ENCODE peak calls at places on chromosomes 16 and 17, in four cellular contexts. S is H9, L is WERI-Rb-1, G is astrocyte of the spinal cord. P is an unnamed sample.
A peak's percentile ranks its signal among the peaks of the same experiment; 100 is the strongest.

GRCh38 chr16:3587547-3588110 is 10.4 kb upstream of the NLRC3 start:
- DNase-seq in S (no peak), L (no peak), G (no peak), P (no peak)

GRCh38 chr16:28951410-28951943 is 740 bp downstream of the NFATC2IP start:
- DNase-seq in G (no peak), S (peak; percentile 38), L (peak; percentile 35), P (no peak)

GRCh38 chr16:86245895-86246294 is 264.4 kb upstream of the FOXF1 start:
- DNase-seq in S (no peak), L (no peak), G (no peak), P (no peak)

GRCh38 chr17:80751070-80751459 is 206.4 kb downstream of the RPTOR start:
- DNase-seq in L (no peak), G (no peak), S (no peak), P (no peak)

GRCh38 chr17:64183815-64184397 is 54.0 kb upstream of the ERN1 start:
- DNase-seq in S (no peak), L (no peak), G (peak; percentile 33), P (no peak)

GRCh38 chr16:7437135-7437534 is 104.5 kb downstream of the RBFOX1 start:
- DNase-seq in G (no peak), S (no peak), L (no peak), P (no peak)

GRCh38 chr17:37714897-37715296 is 30.0 kb downstream of the HNF1B start:
- DNase-seq in G (peak; percentile 17), S (no peak), L (no peak), P (no peak)

GRCh38 chr16:54589326-54589725 is 302.7 kb upstream of the IRX3 start:
- DNase-seq in G (no peak), S (no peak), L (no peak), P (no peak)

GRCh38 chr16:31351937-31352315 is 3.0 kb upstream of the ITGAX start:
- DNase-seq in L (no peak), G (no peak), S (no peak), P (no peak)

GRCh38 chr17:65362826-65363225 is 198.6 kb downstream of the AXIN2 start:
- DNase-seq in L (no peak), G (no peak), S (no peak), P (no peak)

GRCh38 chr17:74527756-74528155 is 3.5 kb downstream of the CD300LB start:
- DNase-seq in S (no peak), L (no peak), G (no peak), P (no peak)

GRCh38 chr17:35716897-35717839 is 14.3 kb upstream of the RASL10B start:
- DNase-seq in L (no peak), S (no peak), G (peak; percentile 78), P (no peak)

GRCh38 chr17:73304971-73305786 is 6.6 kb downstream of the CDC42EP4 start:
- DNase-seq in L (peak; percentile 83), S (peak; percentile 85), G (peak; percentile 84), P (peak; percentile 47)

GRCh38 chr16:56912746-56913703 is 18.9 kb upstream of the HERPUD1 start:
- DNase-seq in G (no peak), L (no peak), S (no peak), P (no peak)

GRCh38 chr16:89599451-89599858 is 14.0 kb upstream of the DPEP1 start:
- DNase-seq in S (peak; percentile 89), L (peak; percentile 90), G (no peak), P (peak; percentile 72)

GRCh38 chr17:39450051-39450450 is 1.0 kb downstream of the MED1 start:
- DNase-seq in G (no peak), S (no peak), L (no peak), P (no peak)

GRCh38 chr16:57185446-57185944 is 344 bp downstream of the PSME3IP1 start:
- DNase-seq in G (peak; percentile 61), L (no peak), S (no peak), P (peak; percentile 28)

GRCh38 chr16:75379339-75379738 is 54.0 kb downstream of the CFDP1 start:
- DNase-seq in G (no peak), L (no peak), S (no peak), P (no peak)

GRCh38 chr16:14378684-14379467 is 251.2 kb downstream of the PARN start:
- DNase-seq in L (no peak), G (peak; percentile 13), S (no peak), P (no peak)

GRCh38 chr16:81910366-81910885 is 100.8 kb downstream of the SDR42E1 start:
- DNase-seq in L (no peak), S (no peak), G (no peak), P (no peak)

GRCh38 chr17:74199306-74200092 is 4.0 kb upstream of the RPL38 start:
- DNase-seq in S (peak; percentile 89), G (peak; percentile 39), L (peak; percentile 86), P (peak; percentile 87)

GRCh38 chr17:43861960-43862359 is 15.0 kb downstream of the CD300LG start:
- DNase-seq in G (no peak), L (no peak), S (no peak), P (no peak)

GRCh38 chr17:68576811-68577551 is 24.2 kb downstream of the FAM20A start:
- DNase-seq in S (no peak), L (no peak), G (peak; percentile 13), P (no peak)

GRCh38 chr17:82412535-82413520 is 5.3 kb upstream of the HEXD start:
- DNase-seq in G (no peak), S (no peak), L (no peak), P (no peak)

GRCh38 chr16:12217341-12217740 is 240.8 kb downstream of the SNX29 start:
- DNase-seq in G (no peak), L (no peak), S (no peak), P (no peak)

GRCh38 chr16:12255919-12256665 is 279.6 kb downstream of the SNX29 start:
- DNase-seq in G (no peak), S (no peak), L (no peak), P (no peak)

GRCh38 chr17:65893692-65894279 is 298.1 kb downstream of the CEP112 start:
- DNase-seq in L (no peak), G (no peak), S (no peak), P (no peak)

GRCh38 chr16:76346210-76346609 is 69.0 kb downstream of the CNTNAP4 start:
- DNase-seq in G (no peak), L (no peak), S (no peak), P (no peak)

GRCh38 chr17:7636192-7636591 is 6.3 kb downstream of the SHBG start:
- DNase-seq in L (no peak), S (peak; percentile 36), G (no peak), P (no peak)

GRCh38 chr17:42098747-42099399 is 600 bp upstream of the ZNF385C start:
- DNase-seq in L (peak; percentile 94), G (no peak), S (no peak), P (no peak)

GRCh38 chr16:29915590-29916247 is 10.3 kb downstream of the KCTD13 start:
- DNase-seq in S (no peak), G (no peak), L (no peak), P (no peak)

GRCh38 chr17:5745091-5745820 is 160.9 kb upstream of the NLRP1 start:
- DNase-seq in G (no peak), S (no peak), L (no peak), P (no peak)

GRCh38 chr17:16013943-16014407 is 14.4 kb downstream of the TTC19 start:
- DNase-seq in L (no peak), S (no peak), G (peak; percentile 87), P (peak; percentile 43)

GRCh38 chr17:18027280-18027679 is 11.7 kb downstream of the ATPAF2 start:
- DNase-seq in G (no peak), L (no peak), S (no peak), P (no peak)

GRCh38 chr17:78351449-78352006 is 8.3 kb downstream of the SOCS3 start:
- DNase-seq in S (peak; percentile 95), L (no peak), G (peak; percentile 89), P (no peak)

GRCh38 chr16:72983728-72984350 is 64.1 kb downstream of the ZFHX3 start:
- DNase-seq in S (no peak), G (no peak), L (no peak), P (no peak)

GRCh38 chr16:11585460-11586374 is 1.0 kb downstream of the LITAF start:
- DNase-seq in G (no peak), S (no peak), L (no peak), P (no peak)

GRCh38 chr17:32142857-32143524 is 689 bp downstream of the RHOT1 start:
- DNase-seq in S (peak; percentile 87), G (peak; percentile 55), L (peak; percentile 85), P (peak; percentile 52)

GRCh38 chr16:658679-659571 is 9.0 kb upstream of the RHOT2 start:
- DNase-seq in G (no peak), L (no peak), S (no peak), P (no peak)
- TF ChIP-seq CTCF in G (no peak), L (peak; percentile 23), S (no peak), P (no peak)

GRCh38 chr17:45648642-45649041 is 135.5 kb upstream of the CRHR1 start:
- DNase-seq in S (peak; percentile 82), G (no peak), L (peak; percentile 68), P (peak; percentile 38)
- TF ChIP-seq CTCF in S (peak; percentile 83), G (peak; percentile 13), L (peak; percentile 80), P (peak; percentile 58)

GRCh38 chr16:583815-584591 is 5.9 kb upstream of the RAB40C start:
- DNase-seq in L (no peak), G (no peak), S (no peak), P (no peak)

GRCh38 chr16:583470-583814 is 6.4 kb upstream of the RAB40C start:
- DNase-seq in L (no peak), S (peak; percentile 71), G (no peak), P (no peak)

GRCh38 chr16:582218-582613 is 7.7 kb upstream of the RAB40C start:
- DNase-seq in L (no peak), G (no peak), S (no peak), P (no peak)

GRCh38 chr16:580946-581498 is 8.8 kb upstream of the RAB40C start:
- DNase-seq in L (no peak), G (no peak), S (no peak), P (no peak)

DNA sequence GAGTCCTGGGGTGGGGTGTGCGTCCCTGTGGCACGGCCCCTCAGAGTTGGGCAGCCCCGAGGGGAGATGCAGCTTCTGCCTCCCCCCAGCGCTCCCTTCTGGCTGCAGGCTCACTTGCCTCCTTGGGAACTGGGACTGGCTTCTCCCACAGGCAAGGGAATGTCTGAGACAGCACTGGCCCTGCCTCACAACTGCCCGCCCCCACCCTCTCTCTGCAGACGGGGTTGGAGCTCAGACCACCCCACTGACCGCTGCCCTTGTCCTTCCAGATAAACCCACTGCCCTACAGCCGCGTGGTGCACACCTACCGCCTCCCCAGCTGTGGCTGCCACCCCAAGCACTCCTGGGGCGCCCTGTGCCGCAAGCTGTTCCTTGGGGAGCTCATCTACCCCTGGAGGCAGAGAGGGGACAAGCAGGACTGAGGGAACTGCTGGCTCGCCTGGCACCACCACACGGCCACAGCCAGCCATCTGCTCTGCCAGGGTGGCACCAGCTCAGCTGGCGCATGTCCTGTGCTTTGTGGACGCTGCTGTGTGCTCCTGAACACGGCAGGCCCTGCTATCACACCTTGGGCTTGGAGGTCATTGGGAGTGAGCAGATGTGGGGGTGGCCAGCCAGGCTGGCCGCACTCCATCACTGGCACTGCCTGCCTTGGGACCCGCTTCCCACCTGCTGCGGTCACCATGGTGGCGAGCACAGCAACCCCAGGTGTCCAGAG is 7.1 kb upstream of the RAB40C start:
- DNase-seq in G (no peak), L (no peak), S (no peak), P (no peak)
- TF ChIP-seq CTCF in G (no peak), L (no peak), S (no peak), P (no peak)

GRCh38 chr17:61579961-61580360 is 11.1 kb downstream of the NACA2 start:
- DNase-seq in S (no peak), G (no peak), L (peak; percentile 83), P (no peak)
- TF ChIP-seq CTCF in S (peak; percentile 22), G (no peak), L (peak; percentile 87), P (no peak)

GRCh38 chr16:79293831-79294230 is 306.7 kb downstream of the MAF start:
- DNase-seq in S (no peak), L (no peak), G (no peak), P (no peak)
- TF ChIP-seq CTCF in S (no peak), L (no peak), G (no peak), P (no peak)